ENCODE peak calls at places on chromosomes 1 and 21, in four cellular contexts. E is fibroblast of lung, S is fibroblast of the aortic adventitia, T is fibroblast of pulmonary artery. V is an unnamed sample.

GRCh38 chr1:171122299-171122698 is 31.6 kb downstream of the FMO3 start:
- DNase-seq in E (no peak), S (no peak), T (no peak), V (no peak)

GRCh38 chr1:221074325-221074724 is 195.1 kb downstream of the HLX start:
- DNase-seq in S (no peak), T (peak), E (no peak), V (peak)

GRCh38 chr1:183588827-183589226 is 1.4 kb downstream of the NCF2 start:
- DNase-seq in E (no peak), T (no peak), S (no peak), V (no peak)

GRCh38 chr1:7549693-7550161 is 221.4 kb upstream of the VAMP3 start:
- DNase-seq in T (peak), S (no peak), E (no peak), V (peak)

GRCh38 chr1:147669475-147670318 is 627 bp downstream of the ACP6 start:
- DNase-seq in E (peak), S (peak), T (peak), V (peak)

GRCh38 chr1:112544011-112544688 is 35.4 kb downstream of the WNT2B start:
- DNase-seq in T (peak), E (peak), S (peak), V (peak)

GRCh38 chr1:58901008-58901407 is 117.2 kb upstream of the JUN start:
- DNase-seq in S (no peak), E (no peak), T (no peak), V (no peak)

GRCh38 chr1:18948913-18949688 is 7.4 kb downstream of the IFFO2 start:
- DNase-seq in E (peak), T (peak), S (peak), V (peak)

GRCh38 chr1:221741364-221741970 is 422 bp downstream of the DUSP10 start:
- DNase-seq in S (no peak), T (no peak), E (no peak), V (peak)

GRCh38 chr1:232891116-232891515 is 59.3 kb upstream of the NTPCR start:
- DNase-seq in T (peak), S (peak), E (peak), V (peak)

GRCh38 chr1:73953611-73954010 is 244.4 kb downstream of the LRRIQ3 start:
- DNase-seq in S (no peak), T (no peak), E (no peak), V (no peak)

GRCh38 chr1:203422656-203423055 is 53.0 kb upstream of the PRELP start:
- DNase-seq in T (no peak), S (no peak), E (no peak), V (no peak)

GRCh38 chr1:67460648-67461500 is 30.7 kb upstream of the SERBP1 start:
- DNase-seq in T (no peak), S (peak), E (peak), V (no peak)

GRCh38 chr1:182715531-182715930 is 31.1 kb upstream of the RGS8 start:
- DNase-seq in E (no peak), T (no peak), S (no peak), V (no peak)

GRCh38 chr1:30746212-30747027 is 11.2 kb downstream of the LAPTM5 start:
- DNase-seq in S (no peak), E (no peak), T (no peak), V (no peak)

GRCh38 chr1:183023146-183023600 is at the start of gene LAMC1:
- DNase-seq in E (peak), S (peak), T (peak), V (peak)

GRCh38 chr1:224922404-224923164 is 6.9 kb upstream of the DNAH14 start:
- DNase-seq in E (peak), S (peak), T (peak), V (peak)

GRCh38 chr1:79044974-79045650 is 38.6 kb upstream of the ADGRL4 start:
- DNase-seq in S (peak), T (peak), E (no peak), V (peak)

GRCh38 chr21:41664881-41665765 is 101.7 kb downstream of the RIPK4 start:
- DNase-seq in E (peak), S (peak), T (peak), V (peak)

GRCh38 chr1:86741947-86742572 is 37.7 kb downstream of the SH3GLB1 start:
- DNase-seq in T (peak), E (peak), S (peak), V (peak)

GRCh38 chr1:43976890-43977289 is 2.1 kb upstream of the B4GALT2 start:
- DNase-seq in T (no peak), S (no peak), E (no peak), V (no peak)

GRCh38 chr1:43977376-43978263 is 1.4 kb upstream of the B4GALT2 start:
- DNase-seq in T (no peak), E (no peak), S (no peak), V (no peak)

GRCh38 chr1:43979261-43979527 is 184 bp downstream of the B4GALT2 start:
- DNase-seq in T (no peak), S (no peak), E (no peak), V (no peak)

GRCh38 chr1:43978551-43979260 is at the start of gene B4GALT2:
- DNase-seq in T (no peak), E (no peak), S (no peak), V (no peak)

GRCh38 chr1:43978264-43978550 is 803 bp upstream of the B4GALT2 start:
- DNase-seq in S (no peak), T (no peak), E (no peak), V (no peak)
- TF ChIP-seq CTCF in S (no peak), T (no peak), E (no peak), V (no peak)

GRCh38 chr1:192994141-192994540 is 65.0 kb downstream of the UCHL5 start:
- DNase-seq in E (no peak), S (no peak), T (no peak), V (no peak)

GRCh38 chr1:192993426-192994085 is 65.6 kb downstream of the UCHL5 start:
- DNase-seq in S (no peak), E (no peak), T (no peak), V (no peak)

DNA sequence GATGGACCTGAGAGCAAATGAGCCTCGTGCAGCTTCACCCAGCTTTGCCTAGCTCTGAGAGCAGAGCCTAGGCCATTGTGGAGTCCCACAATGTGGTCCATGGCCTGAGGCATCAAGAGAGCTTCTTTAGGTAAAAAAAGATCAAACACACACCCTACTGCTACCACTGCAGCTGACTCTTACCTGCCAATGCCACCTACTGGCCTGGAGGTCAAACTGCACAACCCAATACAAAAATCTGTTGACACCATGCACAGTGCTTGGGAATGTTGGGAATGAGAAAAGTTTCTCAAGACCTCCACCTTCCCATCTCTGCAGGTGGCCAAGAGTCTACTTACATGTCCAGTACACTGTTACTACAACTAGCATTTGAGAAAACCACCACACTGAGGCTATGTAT is 60.6 kb downstream of the UCHL5 start:
- DNase-seq in S (no peak), E (no peak), T (no peak), V (no peak)
- TF ChIP-seq CTCF in S (peak), E (no peak), T (peak), V (peak)

GRCh38 chr1:230581446-230582079 is 60.7 kb upstream of the COG2 start:
- DNase-seq in T (no peak), S (no peak), E (no peak), V (peak)
- TF ChIP-seq CTCF in T (no peak), S (no peak), E (no peak), V (peak)

GRCh38 chr1:160061376-160062100 is 8.4 kb downstream of the KCNJ10 start:
- DNase-seq in E (no peak), S (no peak), T (no peak), V (no peak)

GRCh38 chr1:160053548-160054365 is 16.2 kb downstream of the KCNJ10 start:
- DNase-seq in S (no peak), T (no peak), E (no peak), V (no peak)

GRCh38 chr1:160062134-160062533 is 7.8 kb downstream of the KCNJ10 start:
- DNase-seq in S (no peak), E (no peak), T (no peak), V (no peak)

GRCh38 chr1:160056648-160057169 is 13.3 kb downstream of the KCNJ10 start:
- DNase-seq in T (no peak), S (no peak), E (no peak), V (no peak)

GRCh38 chr1:160058087-160058486 is 11.9 kb downstream of the KCNJ10 start:
- DNase-seq in E (peak), T (peak), S (no peak), V (peak)
- TF ChIP-seq CTCF in E (peak), T (peak), S (no peak), V (peak)

GRCh38 chr1:12585536-12585935 is 32.5 kb downstream of the DHRS3 start:
- DNase-seq in T (no peak), S (no peak), E (no peak), V (no peak)

GRCh38 chr1:12591267-12591938 is 26.6 kb downstream of the DHRS3 start:
- DNase-seq in T (peak), S (peak), E (no peak), V (no peak)

GRCh38 chr1:12587981-12588620 is 29.9 kb downstream of the DHRS3 start:
- DNase-seq in T (no peak), E (no peak), S (no peak), V (peak)

GRCh38 chr1:12586171-12586942 is 31.7 kb downstream of the DHRS3 start:
- DNase-seq in S (no peak), T (no peak), E (no peak), V (no peak)

GRCh38 chr1:12588695-12589094 is 29.3 kb downstream of the DHRS3 start:
- DNase-seq in S (no peak), E (no peak), T (no peak), V (no peak)
- TF ChIP-seq CTCF in S (no peak), E (no peak), T (no peak), V (no peak)

GRCh38 chr1:9718006-9718680 is 66.6 kb downstream of the PIK3CD start:
- DNase-seq in S (no peak), E (no peak), T (no peak), V (no peak)
- TF ChIP-seq CTCF in S (no peak), E (no peak), T (no peak), V (no peak)